ENCODE peak calls at places on chromosomes 2 and 18, in five cellular contexts. K is tibial nerve, A is suprapubic skin, R is esophagus squamous epithelium, M is breast epithelium. B is an unnamed sample. For H3K4me1, the result is how much of the 10 kb centered on the place peaks cover.

GRCh38 chr2:239249781-239250180 is 151.0 kb downstream of the HDAC4 start:
- DNase-seq in A (peak), R (no peak), K (no peak), M (no peak), B (no peak)

GRCh38 chr2:240299710-240300068 is 135.8 kb upstream of the GPC1 start:
- DNase-seq in M (no peak), K (no peak), A (no peak), R (no peak), B (no peak)

GRCh38 chr2:40240067-40240466 is 211.8 kb downstream of the SLC8A1 start:
- DNase-seq in K (peak), A (peak), M (no peak), R (no peak), B (peak)

GRCh38 chr18:75538727-75539126 is 111.2 kb upstream of the SMIM21 start:
- DNase-seq in R (no peak), M (no peak), K (no peak), A (no peak), B (no peak)

GRCh38 chr18:10085405-10085804 is 171.6 kb downstream of the VAPA start:
- DNase-seq in R (no peak), A (no peak), K (no peak), M (no peak), B (no peak)

GRCh38 chr2:239152239-239152915 is 248.4 kb downstream of the HDAC4 start:
- DNase-seq in A (peak), M (no peak), R (no peak), K (no peak), B (no peak)

GRCh38 chr18:13568443-13569392 is 157.6 kb downstream of the FAM210A start:
- DNase-seq in M (no peak), K (no peak), R (no peak), A (no peak), B (no peak)

GRCh38 chr18:70329076-70329475 is 40.2 kb downstream of the SOCS6 start:
- DNase-seq in R (no peak), A (no peak), M (no peak), K (no peak), B (no peak)

GRCh38 chr2:127066942-127067341 is 40.0 kb downstream of the BIN1 start:
- DNase-seq in M (no peak), A (peak), K (peak), R (no peak), B (peak)

GRCh38 chr2:5190023-5190422 is 502.2 kb upstream of the SOX11 start:
- DNase-seq in K (no peak), A (no peak), R (no peak), M (no peak), B (no peak)

GRCh38 chr2:231297108-231297908 is 98.2 kb upstream of the B3GNT7 start:
- DNase-seq in K (peak), R (no peak), M (no peak), A (no peak), B (peak)

GRCh38 chr2:11553661-11554429 is 20.0 kb downstream of the GREB1 start:
- DNase-seq in K (no peak), R (no peak), M (no peak), A (no peak), B (peak)

GRCh38 chr2:2464095-2464494 is 133.0 kb upstream of the MYT1L start:
- DNase-seq in K (no peak), M (no peak), R (no peak), A (no peak), B (peak)

GRCh38 chr2:121489944-121490585 is 40.6 kb upstream of the RNU4ATAC start:
- DNase-seq in R (no peak), K (no peak), M (no peak), A (no peak), B (no peak)

GRCh38 chr2:158586491-158586890 is 129.7 kb downstream of the PKP4 start:
- DNase-seq in R (no peak), K (no peak), M (no peak), A (no peak), B (no peak)

GRCh38 chr18:26071725-26072124 is 18.7 kb downstream of the SS18 start:
- DNase-seq in K (no peak), M (no peak), A (no peak), R (no peak), B (no peak)

GRCh38 chr2:165455940-165456479 is 13.5 kb upstream of the CSRNP3 start:
- DNase-seq in M (no peak), R (no peak), K (no peak), A (no peak), B (no peak)

GRCh38 chr18:76580288-76580962 is 85.4 kb upstream of the ZNF516 start:
- DNase-seq in R (no peak), A (no peak), K (no peak), M (no peak), B (no peak)

GRCh38 chr2:202113571-202114142 is 40.6 kb downstream of the KIAA2012 start:
- DNase-seq in A (no peak), K (no peak), M (no peak), R (no peak), B (no peak)

GRCh38 chr2:58614259-58614658 is 373.1 kb upstream of the FANCL start:
- DNase-seq in A (no peak), K (no peak), R (no peak), M (no peak), B (no peak)

GRCh38 chr2:169637620-169638019 is 53.5 kb downstream of the PPIG start:
- DNase-seq in A (no peak), R (no peak), K (no peak), M (no peak), B (no peak)

GRCh38 chr2:60550151-60550983 is 3.1 kb downstream of the BCL11A start:
- DNase-seq in K (peak), R (peak), A (peak), M (peak), B (peak)

GRCh38 chr2:191049728-191050639 is 36.0 kb upstream of the STAT1 start:
- DNase-seq in A (no peak), M (no peak), R (no peak), K (peak), B (no peak)

GRCh38 chr18:3246636-3247242 is 862 bp upstream of the MYL12A start:
- DNase-seq in K (peak), M (no peak), R (no peak), A (no peak), B (peak)

GRCh38 chr18:4524096-4524495 is 69.0 kb upstream of the DLGAP1 start:
- DNase-seq in A (no peak), K (no peak), R (no peak), M (no peak), B (no peak)

GRCh38 chr2:28393115-28393836 is 618 bp downstream of the FOSL2 start:
- DNase-seq in A (no peak), K (no peak), R (no peak), M (peak), B (peak)
- TF ChIP-seq POLR2A in A (peak), K (peak), R (peak), M (peak), B (no peak)

GRCh38 chr18:48944634-48945033 is 6.1 kb downstream of the SMAD7 start:
- DNase-seq in M (no peak), K (no peak), R (no peak), A (no peak), B (no peak)
- H3K4me1 ChIP-seq in M (under half), K (half or more), R (under half), A (half or more), B (under half)

GRCh38 chr18:24987271-24987932 is 364.6 kb downstream of the ZNF521 start:
- DNase-seq in M (peak), A (peak), K (peak), R (no peak), B (no peak)
- H3K27ac ChIP-seq in M (peak), A (peak), K (no peak), R (peak), B (no peak)

GRCh38 chr2:98571121-98571701 is 37.1 kb downstream of the COA5 start:
- DNase-seq in K (no peak), R (no peak), M (no peak), A (peak), B (no peak)
- TF ChIP-seq POLR2A in K (no peak), R (no peak), M (no peak), A (no peak), B (no peak)

GRCh38 chr2:45857206-45857605 is 205.7 kb downstream of the PRKCE start:
- DNase-seq in A (no peak), M (no peak), K (no peak), R (no peak), B (peak)

GRCh38 chr2:45857848-45858520 is 206.5 kb downstream of the PRKCE start:
- DNase-seq in M (no peak), R (no peak), K (no peak), A (no peak), B (no peak)

GRCh38 chr2:45860136-45861106 is 208.9 kb downstream of the PRKCE start:
- DNase-seq in K (peak), R (no peak), A (peak), M (peak), B (peak)

GRCh38 chr2:45856391-45857055 is 205.0 kb downstream of the PRKCE start:
- DNase-seq in K (no peak), M (no peak), R (no peak), A (no peak), B (no peak)

DNA sequence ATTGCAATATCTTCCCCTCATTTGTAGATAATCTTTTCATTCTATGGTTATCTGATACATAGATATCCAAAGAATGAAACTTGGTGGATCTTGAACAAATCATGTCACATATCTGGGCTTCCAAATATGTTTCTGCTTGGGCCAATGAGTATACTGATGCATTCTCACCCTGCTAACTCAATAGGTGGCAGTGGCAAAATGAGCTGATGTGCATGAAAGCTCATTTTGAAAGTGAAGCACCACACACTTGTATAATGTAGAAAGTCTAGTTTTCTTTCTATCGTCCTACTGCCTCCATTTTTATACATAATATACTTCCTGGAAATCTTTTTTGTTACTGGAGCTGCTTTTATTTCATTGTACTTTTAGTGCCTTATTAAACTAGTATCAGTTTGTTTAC is 208.2 kb downstream of the PRKCE start:
- DNase-seq in M (no peak), K (no peak), R (no peak), A (no peak), B (no peak)
- H3K4me1 ChIP-seq in M (under half), K (under half), R (under half), A (under half), B (under half)

DNA sequence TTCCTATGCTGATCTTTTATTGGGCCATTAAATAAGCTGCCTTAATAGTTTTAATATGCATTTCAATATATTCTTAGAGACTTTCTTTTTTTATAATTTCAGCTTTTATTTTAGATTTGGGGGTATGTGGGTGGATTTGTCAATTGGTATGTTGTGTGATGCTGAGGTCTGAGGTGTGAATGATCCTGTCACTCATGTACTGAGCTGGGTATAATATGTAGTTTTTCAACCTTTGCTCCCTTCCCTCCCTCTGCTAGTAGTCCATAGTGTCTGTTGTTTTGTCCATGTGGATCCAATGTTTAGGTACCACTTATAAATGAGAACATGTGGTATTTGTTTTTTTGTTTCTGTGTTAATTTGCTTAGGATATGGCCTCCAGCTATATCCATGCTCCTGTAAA is 35.5 kb upstream of the PROKR1 start:
- DNase-seq in K (no peak), R (no peak), M (no peak), A (no peak), B (no peak)
- H3K27ac ChIP-seq in K (no peak), R (no peak), M (no peak), A (no peak), B (no peak)

DNA sequence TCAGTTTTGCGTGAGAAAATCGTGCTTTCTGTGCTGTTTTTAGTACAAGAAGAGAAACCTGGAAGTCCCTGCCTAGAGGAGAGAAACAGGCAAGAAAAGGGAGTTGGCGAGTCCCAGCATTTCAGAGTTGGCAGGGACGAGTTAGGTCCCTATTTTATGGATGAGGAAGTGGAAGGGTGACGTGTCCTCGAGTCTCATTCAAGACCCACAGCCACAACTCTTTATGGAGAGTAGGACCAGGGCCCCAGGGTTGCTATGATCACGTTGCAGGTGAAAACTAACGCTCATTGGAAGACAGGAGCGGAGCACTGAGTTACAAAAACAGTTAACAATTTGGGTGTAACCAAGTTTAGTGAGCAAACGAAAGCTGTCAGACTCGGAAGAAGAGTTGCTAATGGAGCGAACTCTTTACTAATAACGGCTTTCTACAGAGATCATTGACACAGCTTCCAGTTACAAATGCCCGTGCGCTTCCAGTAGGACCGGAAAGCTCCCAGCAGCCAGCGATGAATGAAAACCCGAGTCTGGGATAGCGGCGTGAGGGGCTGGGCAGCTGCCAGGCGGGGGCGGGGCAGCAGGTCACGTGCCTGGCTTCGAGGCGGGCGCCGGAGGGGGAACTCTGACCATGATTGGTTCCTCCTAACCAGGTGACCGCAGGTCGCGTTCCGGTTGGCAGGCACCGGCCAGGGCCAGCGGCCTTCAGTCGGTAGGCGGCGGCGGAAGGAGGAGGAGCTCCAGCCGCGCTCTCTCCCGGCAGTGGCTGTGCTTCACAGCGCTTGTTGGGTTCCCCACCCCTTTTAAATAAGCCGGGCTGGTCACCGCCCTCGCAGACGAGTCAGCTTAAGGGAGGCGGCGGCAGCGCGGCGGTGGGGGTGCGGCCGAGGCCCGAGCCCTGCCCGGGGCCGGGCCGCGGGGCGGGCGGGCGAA is at the start of gene CCNYL1:
- DNase-seq in A (peak), M (peak), R (peak), K (peak), B (peak)
- TF ChIP-seq POLR2A in A (peak), M (peak), R (peak), K (peak), B (peak)

DNA sequence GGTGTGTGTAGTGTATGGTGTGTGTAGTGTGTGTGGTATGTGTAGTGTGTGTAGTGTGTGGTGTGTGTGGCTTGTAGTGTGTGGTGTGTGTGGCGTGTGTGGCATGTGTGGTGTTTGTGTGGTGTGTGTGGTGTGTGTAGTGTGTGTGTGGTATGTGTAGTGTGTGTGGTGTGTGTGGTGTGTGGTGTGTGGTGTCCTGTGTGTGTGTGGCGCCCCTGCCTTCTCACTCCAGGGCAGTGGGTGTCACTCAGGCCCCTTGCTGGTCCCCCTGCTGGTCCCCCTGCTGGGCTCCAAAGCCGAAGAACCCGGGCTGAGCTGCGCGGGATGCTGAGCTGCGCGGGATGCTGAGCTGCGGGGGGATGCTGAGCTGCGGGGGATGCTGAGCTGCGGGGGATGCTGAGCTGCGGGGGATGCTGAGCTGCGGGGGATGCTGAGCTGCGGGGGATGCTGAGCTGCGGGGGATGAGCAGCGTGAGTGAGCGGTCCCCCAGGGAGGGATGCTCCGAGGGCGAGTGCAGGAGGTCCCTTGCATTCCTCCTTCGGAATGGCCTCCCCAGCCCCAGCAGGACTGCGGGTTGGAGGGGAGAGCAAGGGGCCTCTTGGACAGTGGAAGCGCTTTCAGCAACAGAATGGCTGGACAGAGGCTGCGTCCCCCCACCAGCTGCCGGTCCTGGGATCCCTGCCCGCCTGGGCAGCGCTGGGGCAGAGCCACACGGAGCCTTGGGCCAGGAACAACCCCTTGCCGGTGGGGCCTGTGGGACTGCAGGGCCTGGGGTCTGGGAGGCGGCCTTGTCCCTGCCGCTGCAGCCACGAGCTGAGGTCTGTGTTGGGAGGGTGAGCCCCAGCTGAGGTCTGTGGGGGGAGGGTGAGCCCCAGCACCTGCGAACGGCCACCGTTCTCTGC is 3.3 kb upstream of the RTP5 start:
- DNase-seq in R (no peak), M (no peak), K (no peak), A (no peak), B (no peak)
- H3K4me1 ChIP-seq in R (under half), M (under half), K (under half), A (under half), B (under half)

GRCh38 chr2:207163053-207163814 is 2.5 kb downstream of the KLF7 start:
- DNase-seq in K (peak), R (no peak), M (peak), A (no peak), B (peak)
- H3K27ac ChIP-seq in K (peak), R (peak), M (peak), A (peak), B (peak)

B was measured in testis.